ENCODE peak calls at places on chromosomes 16 and 17, in six cellular contexts. R is T-cell; Y is mesendoderm; K is heart right ventricle; A is CD4-positive, alpha-beta memory T cell; S is LoVo. V is an unnamed sample.

GRCh38 chr16:68902376-68903345 is 59.3 kb downstream of the TANGO6 start:
- DNase-seq in R (no peak), Y (peak), K (peak), A (no peak), S (peak), V (peak)

GRCh38 chr17:44367219-44367618 is 3.6 kb upstream of the FAM171A2 start:
- DNase-seq in R (no peak), Y (no peak), K (no peak), A (no peak), S (no peak), V (no peak)

GRCh38 chr17:14301279-14301760 is 439 bp downstream of the HS3ST3B1 start:
- DNase-seq in R (no peak), Y (no peak), K (no peak), A (peak), S (peak), V (peak)

GRCh38 chr17:68296217-68297140 is 5.2 kb downstream of the ARSG start:
- DNase-seq in R (peak), Y (peak), K (no peak), A (peak), S (no peak), V (no peak)

GRCh38 chr17:63986842-63987615 is 11.1 kb upstream of the PRR29 start:
- DNase-seq in R (no peak), Y (no peak), K (no peak), A (no peak), S (no peak), V (no peak)

GRCh38 chr16:1920727-1921155 is 2.5 kb upstream of the HS3ST6 start:
- DNase-seq in R (no peak), Y (peak), K (no peak), A (no peak), S (no peak), V (peak)

GRCh38 chr17:41655611-41656111 is 31.3 kb upstream of the KRT17 start:
- DNase-seq in R (no peak), Y (peak), K (no peak), A (no peak), S (peak), V (peak)

GRCh38 chr16:22797551-22797950 is 16.4 kb upstream of the HS3ST2 start:
- DNase-seq in R (no peak), Y (no peak), K (no peak), A (no peak), S (no peak), V (no peak)

GRCh38 chr17:51120357-51120738 is 320 bp downstream of the SPAG9 start:
- DNase-seq in R (peak), Y (peak), K (no peak), A (no peak), S (peak), V (peak)

GRCh38 chr17:29566473-29567361 is at the start of gene ABHD15:
- DNase-seq in R (no peak), Y (peak), K (peak), A (peak), S (peak), V (peak)

GRCh38 chr16:89119161-89119621 is 25.5 kb downstream of the ACSF3 start:
- DNase-seq in R (no peak), Y (no peak), K (no peak), A (no peak), S (no peak), V (no peak)

GRCh38 chr17:36855459-36855858 is 81.8 kb upstream of the LHX1 start:
- DNase-seq in R (no peak), Y (no peak), K (no peak), A (no peak), S (no peak), V (no peak)

GRCh38 chr16:27430923-27431484 is 29.0 kb downstream of the IL21R start:
- DNase-seq in R (no peak), Y (peak), K (peak), A (no peak), S (no peak), V (no peak)

GRCh38 chr17:80861892-80862291 is 129.7 kb upstream of the CHMP6 start:
- DNase-seq in R (peak), Y (peak), K (peak), A (peak), S (no peak), V (peak)

GRCh38 chr17:3843935-3844516 is 2.0 kb downstream of the NCBP3 start:
- DNase-seq in R (no peak), Y (peak), K (no peak), A (peak), S (peak), V (peak)

GRCh38 chr16:85072947-85073346 is 39.3 kb downstream of the CIBAR2 start:
- DNase-seq in R (no peak), Y (no peak), K (peak), A (no peak), S (no peak), V (no peak)

GRCh38 chr16:4272114-4272954 is 489 bp downstream of the TFAP4 start:
- DNase-seq in R (no peak), Y (peak), K (peak), A (no peak), S (peak), V (peak)

GRCh38 chr17:80260791-80261158 is at the start of gene RNF213:
- DNase-seq in R (peak), Y (peak), K (peak), A (peak), S (peak), V (no peak)